ENCODE peak calls at places on chromosomes 6 and 20, in five cellular contexts. H is fibroblast of lung, V is ascending aorta, T is HCT116, X is left lung. Y is an unnamed sample.

GRCh38 chr6:167140589-167141474 is 16.9 kb downstream of the GPR31 start:
- DNase-seq in H (no peak), V (no peak), T (no peak), X (no peak), Y (no peak)

GRCh38 chr20:5168582-5169396 is 42.0 kb downstream of the CDS2 start:
- DNase-seq in H (peak), V (peak), T (no peak), X (no peak), Y (peak)

GRCh38 chr6:137237413-137238170 is 18.4 kb upstream of the IFNGR1 start:
- DNase-seq in H (peak), V (no peak), T (no peak), X (no peak), Y (peak)

GRCh38 chr6:83685481-83685880 is 23.4 kb downstream of the SNAP91 start:
- DNase-seq in H (no peak), V (no peak), T (no peak), X (no peak), Y (no peak)

GRCh38 chr6:4776493-4776966 is 326 bp downstream of the CDYL start:
- DNase-seq in H (no peak), V (no peak), T (no peak), X (no peak), Y (no peak)

GRCh38 chr20:3128585-3128984 is 31.1 kb downstream of the FASTKD5 start:
- DNase-seq in H (no peak), V (no peak), T (no peak), X (no peak), Y (no peak)

GRCh38 chr20:49136817-49137571 is 51.1 kb downstream of the STAU1 start:
- DNase-seq in H (no peak), V (no peak), T (no peak), X (no peak), Y (no peak)

GRCh38 chr6:113936093-113936934 is 34.6 kb downstream of the HDAC2 start:
- DNase-seq in H (peak), V (no peak), T (peak), X (no peak), Y (peak)

GRCh38 chr6:156613996-156614395 is 163.2 kb upstream of the ARID1B start:
- DNase-seq in H (no peak), V (no peak), T (no peak), X (no peak), Y (no peak)

GRCh38 chr6:37242429-37243052 is 15.0 kb upstream of the TBC1D22B start:
- DNase-seq in H (peak), V (no peak), T (peak), X (no peak), Y (peak)

GRCh38 chr6:7341989-7342742 is 29.2 kb upstream of the SSR1 start:
- DNase-seq in H (no peak), V (no peak), T (peak), X (no peak), Y (no peak)

GRCh38 chr6:41371461-41371991 is 36.1 kb downstream of the NCR2 start:
- DNase-seq in H (peak), V (no peak), T (no peak), X (no peak), Y (no peak)

GRCh38 chr6:149235130-149235561 is 82.4 kb upstream of the TAB2 start:
- DNase-seq in H (peak), V (no peak), T (peak), X (no peak), Y (peak)

GRCh38 chr6:105302617-105303128 is 100.2 kb downstream of the PREP start:
- DNase-seq in H (no peak), V (no peak), T (no peak), X (no peak), Y (no peak)
- TF ChIP-seq CTCF in H (no peak), V (no peak), T (no peak), X (no peak), Y (no peak)

DNA sequence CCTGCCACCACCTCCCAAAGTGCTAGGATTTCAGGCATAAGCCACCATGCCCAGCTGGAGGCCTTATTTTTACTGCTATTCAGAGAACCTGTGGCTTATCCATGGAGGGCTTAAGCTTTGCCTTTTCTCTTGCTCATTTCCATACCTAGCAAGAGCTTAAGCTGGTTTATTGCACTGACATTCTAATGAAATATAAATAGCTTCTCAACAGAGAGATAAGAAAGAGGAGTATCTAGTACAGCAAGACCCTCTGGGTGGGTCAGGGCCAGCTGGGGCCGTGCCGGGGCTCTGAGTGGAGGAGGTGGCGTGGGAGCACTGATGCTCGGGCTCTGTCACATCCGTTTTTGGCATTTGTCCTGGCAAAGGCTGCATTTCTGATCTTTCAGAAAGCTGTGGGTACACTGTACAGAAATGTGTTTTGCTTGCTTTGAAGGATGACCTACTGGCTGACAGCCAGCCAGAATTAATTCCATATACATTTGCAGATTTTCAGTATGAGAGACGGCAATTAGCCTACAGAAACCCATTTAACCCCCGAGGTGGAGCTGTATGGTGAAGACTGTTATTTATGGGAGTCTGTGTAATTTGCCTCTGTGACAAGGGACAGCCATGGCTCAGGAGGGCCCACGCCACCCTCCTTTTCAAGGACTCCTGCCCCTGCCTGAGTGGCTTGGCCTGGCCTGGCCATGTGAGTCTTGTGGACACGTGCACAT is 181.6 kb upstream of the AKAP12 start:
- DNase-seq in H (no peak), V (no peak), T (no peak), X (no peak), Y (no peak)
- H3K27ac ChIP-seq in H (no peak), V (no peak), T (peak), X (no peak), Y (no peak)

GRCh38 chr6:328924-329323 is 36.6 kb downstream of the DUSP22 start:
- DNase-seq in H (no peak), V (no peak), T (no peak), X (no peak), Y (no peak)

GRCh38 chr6:331622-332521 is 39.6 kb downstream of the DUSP22 start:
- DNase-seq in H (no peak), V (no peak), T (no peak), X (no peak), Y (no peak)

GRCh38 chr6:330948-331347 is 38.7 kb downstream of the DUSP22 start:
- DNase-seq in H (no peak), V (no peak), T (no peak), X (no peak), Y (no peak)

GRCh38 chr6:328184-328670 is 35.9 kb downstream of the DUSP22 start:
- DNase-seq in H (peak), V (no peak), T (no peak), X (peak), Y (peak)

GRCh38 chr6:329888-330691 is 37.8 kb downstream of the DUSP22 start:
- DNase-seq in H (peak), V (no peak), T (no peak), X (no peak), Y (no peak)
- H3K4me3 ChIP-seq in H (no peak), V (no peak), T (no peak), X (no peak), Y (no peak)

GRCh38 chr20:58198384-58198783 is 30.1 kb downstream of the ANKRD60 start:
- DNase-seq in H (no peak), V (no peak), T (no peak), X (no peak), Y (no peak)
- TF ChIP-seq CTCF in H (no peak), V (no peak), T (no peak), X (no peak), Y (no peak)

GRCh38 chr20:50810842-50811241 is 16.0 kb downstream of the BCAS4 start:
- DNase-seq in H (no peak), V (no peak), T (no peak), X (no peak), Y (no peak)

GRCh38 chr20:50815162-50815989 is 20.5 kb downstream of the BCAS4 start:
- DNase-seq in H (peak), V (no peak), T (no peak), X (peak), Y (peak)

GRCh38 chr20:50814438-50815161 is 19.7 kb downstream of the BCAS4 start:
- DNase-seq in H (no peak), V (no peak), T (no peak), X (no peak), Y (no peak)

GRCh38 chr20:50813101-50813643 is 18.3 kb downstream of the BCAS4 start:
- DNase-seq in H (no peak), V (no peak), T (no peak), X (no peak), Y (no peak)

GRCh38 chr20:50813801-50814200 is 18.9 kb downstream of the BCAS4 start:
- DNase-seq in H (no peak), V (no peak), T (no peak), X (no peak), Y (no peak)
- H3K27ac ChIP-seq in H (no peak), V (no peak), T (no peak), X (no peak), Y (no peak)

GRCh38 chr20:22576733-22577514 is 7.4 kb downstream of the FOXA2 start:
- DNase-seq in H (no peak), V (no peak), T (no peak), X (no peak), Y (no peak)

GRCh38 chr20:22575087-22575721 is 9.2 kb downstream of the FOXA2 start:
- DNase-seq in H (no peak), V (no peak), T (no peak), X (no peak), Y (no peak)

GRCh38 chr20:22575737-22576136 is 8.6 kb downstream of the FOXA2 start:
- DNase-seq in H (no peak), V (no peak), T (no peak), X (no peak), Y (no peak)

GRCh38 chr20:22577515-22578220 is 6.7 kb downstream of the FOXA2 start:
- DNase-seq in H (no peak), V (no peak), T (no peak), X (no peak), Y (no peak)

DNA sequence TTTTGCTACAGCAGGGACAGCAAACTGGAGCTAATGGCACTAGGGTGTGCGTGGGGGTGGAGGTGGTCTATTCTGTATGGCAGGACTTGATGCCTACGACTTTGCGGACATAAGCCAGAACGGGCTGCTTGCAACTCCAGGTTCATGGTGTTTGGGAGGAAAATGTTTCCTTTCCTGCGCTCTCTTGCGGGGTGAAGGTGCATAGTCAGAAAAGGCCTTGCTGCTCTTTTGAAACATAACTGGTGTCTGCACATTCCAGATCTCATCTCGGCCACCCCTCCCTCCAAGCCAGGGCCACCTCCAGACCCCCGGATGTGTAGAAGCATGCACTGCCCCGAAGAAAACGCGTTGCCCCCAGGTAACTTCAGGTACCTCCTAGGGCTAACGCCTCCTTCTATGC is 8.1 kb downstream of the FOXA2 start:
- DNase-seq in H (no peak), V (no peak), T (no peak), X (no peak), Y (no peak)
- H3K4me3 ChIP-seq in H (no peak), V (no peak), T (no peak), X (peak), Y (no peak)

DNA sequence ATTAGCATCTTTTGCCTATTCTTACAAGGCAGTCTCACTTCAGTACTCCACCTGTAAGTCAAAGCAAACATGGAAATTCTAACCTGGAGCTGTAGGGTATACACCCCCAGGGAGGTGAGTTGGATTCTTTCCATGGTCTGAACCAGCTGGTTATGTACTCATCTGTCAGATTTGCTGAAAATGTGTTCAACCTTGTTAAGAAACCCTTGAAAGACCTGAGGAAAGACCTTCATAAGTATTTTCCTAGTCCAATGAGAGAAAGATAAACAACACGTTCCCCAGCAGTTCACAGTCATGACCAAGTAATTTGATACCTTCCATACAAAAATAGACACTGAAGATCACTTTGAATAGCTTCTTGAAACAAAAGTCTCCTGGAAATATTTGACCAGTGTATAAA is 42.5 kb downstream of the ID4 start:
- DNase-seq in H (no peak), V (no peak), T (no peak), X (no peak), Y (no peak)
- TF ChIP-seq CTCF in H (no peak), V (no peak), T (no peak), X (no peak), Y (no peak)

Y was measured in mammary epithelial cell.